ENCODE peak calls at places on chromosome 7, in six cellular contexts. I is cardiac muscle cell; G is GM23338; U is Ammon's horn; Z is RWPE1; C is activated naive CD4-positive, alpha-beta T cell treated with Interleukin-2 at 50 U/mL for 16 hours. V is an unnamed sample.
A peak's percentile ranks its signal among the peaks of the same experiment; 100 is the strongest.

GRCh38 chr7:88243345-88243909 is 23.6 kb upstream of the SRI start:
- DNase-seq in I (peak; percentile 81), G (peak; percentile 78), U (peak; percentile 67), Z (peak; percentile 45), C (no peak), V (peak; percentile 60)

GRCh38 chr7:99373086-99374066 is 1.2 kb upstream of the ARPC1B start:
- DNase-seq in I (no peak), G (no peak), U (no peak), Z (no peak), C (no peak), V (no peak)

GRCh38 chr7:33334349-33334748 is 205.0 kb downstream of the BBS9 start:
- DNase-seq in I (peak; percentile 46), G (peak; percentile 84), U (no peak), Z (no peak), C (no peak), V (peak; percentile 2)

GRCh38 chr7:154680894-154681659 is 321.8 kb downstream of the PAXIP1 start:
- DNase-seq in I (no peak), G (no peak), U (no peak), Z (no peak), C (no peak), V (no peak)

GRCh38 chr7:23277359-23277989 is 21.7 kb upstream of the MALSU1 start:
- DNase-seq in I (peak; percentile 83), G (peak; percentile 90), U (peak; percentile 78), Z (peak; percentile 64), C (no peak), V (peak; percentile 82)

GRCh38 chr7:3880221-3880935 is 579.3 kb downstream of the SDK1 start:
- DNase-seq in I (no peak), G (peak; percentile 3), U (no peak), Z (no peak), C (no peak), V (no peak)

GRCh38 chr7:107354639-107355038 is 115.2 kb upstream of the GPR22 start:
- DNase-seq in I (no peak), G (no peak), U (no peak), Z (no peak), C (no peak), V (no peak)

GRCh38 chr7:156892086-156892800 is 740 bp downstream of the LMBR1 start:
- DNase-seq in I (peak; percentile 32), G (peak; percentile 83), U (peak; percentile 35), Z (peak; percentile 34), C (peak; percentile 64), V (peak; percentile 85)

GRCh38 chr7:1829111-1829510 is 159.0 kb downstream of the ELFN1 start:
- DNase-seq in I (no peak), G (no peak), U (no peak), Z (no peak), C (no peak), V (no peak)

GRCh38 chr7:140744005-140744404 is 47.5 kb downstream of the NDUFB2 start:
- DNase-seq in I (no peak), G (no peak), U (no peak), Z (no peak), C (no peak), V (no peak)

GRCh38 chr7:112782498-112782897 is 7.7 kb downstream of the TMEM168 start:
- DNase-seq in I (no peak), G (no peak), U (no peak), Z (peak; percentile 30), C (no peak), V (no peak)

GRCh38 chr7:27099224-27099838 is 3.2 kb downstream of the HOXA2 start:
- DNase-seq in I (no peak), G (peak; percentile 63), U (no peak), Z (no peak), C (no peak), V (no peak)

GRCh38 chr7:80699030-80699638 is 60.7 kb downstream of the CD36 start:
- DNase-seq in I (peak; percentile 71), G (peak; percentile 77), U (peak; percentile 61), Z (peak; percentile 36), C (no peak), V (peak; percentile 60)

GRCh38 chr7:79828866-79829265 is 305.8 kb upstream of the GNAI1 start:
- DNase-seq in I (no peak), G (no peak), U (no peak), Z (no peak), C (no peak), V (no peak)

GRCh38 chr7:133984023-133984422 is 143.1 kb upstream of the LRGUK start:
- DNase-seq in I (peak; percentile 28), G (no peak), U (no peak), Z (no peak), C (no peak), V (no peak)

GRCh38 chr7:78226059-78226658 is 427.6 kb downstream of the PHTF2 start:
- DNase-seq in I (peak; percentile 51), G (peak; percentile 86), U (peak; percentile 55), Z (no peak), C (peak; percentile 2), V (peak; percentile 48)